ENCODE peak calls at places on chromosome 22, in four cellular contexts. One of them, this sample, is unnamed.

GRCh38 chr22:49713003-49713402 is 114.7 kb downstream of the BRD1 start:
- DNase-seq in A549: no peak
- DNase-seq in GM12878: no peak
- DNase-seq in HepG2: no peak
- DNase-seq in this sample: no peak

GRCh38 chr22:30876925-30877553 is 91.5 kb downstream of the MORC2 start:
- DNase-seq in A549: no peak
- DNase-seq in GM12878: no peak
- DNase-seq in HepG2: no peak
- DNase-seq in this sample: no peak

GRCh38 chr22:39690901-39691620 is 120.5 kb downstream of the CACNA1I start:
- DNase-seq in A549: no peak
- DNase-seq in GM12878: no peak
- DNase-seq in HepG2: no peak
- DNase-seq in this sample: peak; percentile 31

GRCh38 chr22:23192133-23192532 is 11.8 kb downstream of the BCR start:
- DNase-seq in A549: no peak
- DNase-seq in GM12878: no peak
- DNase-seq in HepG2: no peak
- DNase-seq in this sample: no peak

GRCh38 chr22:17772963-17773605 is 1.2 kb downstream of the BID start:
- DNase-seq in A549: no peak
- DNase-seq in GM12878: no peak
- DNase-seq in HepG2: no peak
- DNase-seq in this sample: no peak

GRCh38 chr22:23149743-23150238 is 4.5 kb downstream of the RAB36 start:
- DNase-seq in A549: no peak
- DNase-seq in GM12878: no peak
- DNase-seq in HepG2: no peak
- DNase-seq in this sample: no peak

GRCh38 chr22:44188986-44189630 is 8.4 kb downstream of the PARVG start:
- DNase-seq in A549: no peak
- DNase-seq in GM12878: no peak
- DNase-seq in HepG2: no peak
- DNase-seq in this sample: no peak

GRCh38 chr22:39728236-39728860 is 157.8 kb downstream of the CACNA1I start:
- DNase-seq in A549: no peak
- DNase-seq in GM12878: no peak
- DNase-seq in HepG2: no peak
- DNase-seq in this sample: no peak

GRCh38 chr22:49948116-49948515 is 12.5 kb upstream of the PIM3 start:
- DNase-seq in A549: no peak
- DNase-seq in GM12878: no peak
- DNase-seq in HepG2: no peak
- DNase-seq in this sample: no peak

GRCh38 chr22:38727530-38728451 is 22.0 kb downstream of the GTPBP1 start:
- DNase-seq in A549: no peak
- DNase-seq in GM12878: no peak
- DNase-seq in HepG2: no peak
- DNase-seq in this sample: no peak

GRCh38 chr22:22823126-22823804 is 64.4 kb upstream of the IGLL5 start:
- DNase-seq in A549: no peak
- DNase-seq in GM12878: no peak
- DNase-seq in HepG2: no peak
- DNase-seq in this sample: peak; percentile 51

GRCh38 chr22:39558254-39558727 is 12.3 kb upstream of the CACNA1I start:
- DNase-seq in A549: no peak
- DNase-seq in GM12878: no peak
- DNase-seq in HepG2: no peak
- DNase-seq in this sample: no peak

GRCh38 chr22:47129902-47130301 is 367.5 kb downstream of the TBC1D22A start:
- DNase-seq in A549: peak; percentile 35
- DNase-seq in GM12878: no peak
- DNase-seq in HepG2: no peak
- DNase-seq in this sample: peak; percentile 76

GRCh38 chr22:48453751-48454485 is 1373.8 kb downstream of the BRD1 start:
- DNase-seq in A549: no peak
- DNase-seq in GM12878: no peak
- DNase-seq in HepG2: no peak
- DNase-seq in this sample: no peak

GRCh38 chr22:21650280-21650679 is 8.2 kb downstream of the SDF2L1 start:
- DNase-seq in A549: no peak
- DNase-seq in GM12878: no peak
- DNase-seq in HepG2: no peak
- DNase-seq in this sample: no peak

GRCh38 chr22:21650823-21651520 is 8.9 kb downstream of the SDF2L1 start:
- DNase-seq in A549: no peak
- DNase-seq in GM12878: no peak
- DNase-seq in HepG2: no peak
- DNase-seq in this sample: no peak

GRCh38 chr22:21652010-21652546 is 10.0 kb downstream of the SDF2L1 start:
- DNase-seq in A549: peak; percentile 72
- DNase-seq in GM12878: peak; percentile 51
- DNase-seq in HepG2: peak; percentile 84
- DNase-seq in this sample: peak; percentile 100

GRCh38 chr22:21652547-21653545 is 10.7 kb downstream of the SDF2L1 start:
- DNase-seq in A549: no peak
- DNase-seq in GM12878: no peak
- DNase-seq in HepG2: no peak
- DNase-seq in this sample: peak; percentile 93

DNA sequence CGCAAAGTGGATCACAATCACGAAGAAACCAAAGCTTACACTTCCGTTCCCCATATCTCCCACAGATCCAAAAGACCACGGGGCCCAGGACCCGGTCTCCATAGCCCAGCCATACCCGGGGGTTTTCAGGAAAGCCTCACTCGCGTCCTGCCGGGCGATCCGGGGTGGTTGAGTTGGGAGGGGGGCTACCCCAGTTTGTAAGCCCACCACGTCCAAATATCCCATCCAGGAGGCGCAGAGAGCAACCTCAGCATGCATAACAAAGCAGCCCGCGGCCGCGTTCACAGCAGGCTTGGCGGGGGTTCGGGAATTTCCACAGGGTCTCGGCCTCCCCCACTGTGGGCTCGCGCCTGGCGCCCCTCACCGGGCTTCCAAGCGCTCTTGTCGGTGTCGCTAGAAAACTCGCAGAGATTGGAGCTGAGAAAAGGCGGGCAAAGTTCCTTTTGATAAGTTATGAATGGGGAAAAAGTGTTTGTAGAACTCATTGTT is 9.5 kb downstream of the SDF2L1 start:
- DNase-seq in A549: no peak
- DNase-seq in GM12878: no peak
- DNase-seq in HepG2: no peak
- DNase-seq in this sample: no peak
- TF ChIP-seq ESRRA in A549: no peak
- TF ChIP-seq ESRRA in GM12878: no peak
- TF ChIP-seq ESRRA in HepG2: no peak
- TF ChIP-seq ESRRA in this sample: no peak

DNA sequence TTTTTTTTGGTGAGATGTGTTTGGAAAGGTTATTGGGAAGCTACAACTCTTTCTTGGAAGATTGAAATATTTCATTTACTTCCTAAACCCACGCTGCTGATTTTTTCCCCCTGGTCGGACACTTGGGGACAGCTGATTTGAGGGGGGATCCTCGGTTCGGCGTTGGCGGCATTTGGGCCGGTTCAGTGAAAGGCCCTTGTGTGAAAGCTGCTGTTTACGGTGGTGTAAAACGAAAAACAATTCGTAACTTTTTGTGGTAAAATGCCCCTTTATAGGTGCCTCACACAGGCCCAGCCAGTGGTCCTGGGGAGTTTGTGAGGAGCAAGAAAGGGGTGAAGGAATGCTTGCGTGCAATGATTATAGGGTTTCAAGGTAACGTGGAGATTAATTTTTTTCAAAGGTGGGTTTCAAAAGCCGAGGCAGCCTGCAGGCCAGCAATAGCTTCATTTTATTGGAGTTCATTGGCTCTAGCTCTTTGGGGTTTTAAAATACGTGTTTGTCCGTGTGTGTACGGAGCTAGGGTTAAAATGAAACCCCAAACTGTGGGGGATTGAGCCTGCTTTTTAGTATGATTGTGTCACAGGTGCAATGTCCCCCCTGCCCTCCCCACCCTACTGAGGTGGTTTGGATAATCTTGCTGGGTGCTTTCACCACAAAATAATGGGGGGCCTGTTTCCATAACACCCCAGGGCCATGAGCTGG is 77.2 kb upstream of the PPARA start:
- DNase-seq in A549: no peak
- DNase-seq in GM12878: no peak
- DNase-seq in HepG2: no peak
- DNase-seq in this sample: no peak
- TF ChIP-seq CHD4 in A549: no peak
- TF ChIP-seq CHD4 in GM12878: no peak
- TF ChIP-seq CHD4 in HepG2: no peak
- TF ChIP-seq CHD4 in this sample: no peak

DNA sequence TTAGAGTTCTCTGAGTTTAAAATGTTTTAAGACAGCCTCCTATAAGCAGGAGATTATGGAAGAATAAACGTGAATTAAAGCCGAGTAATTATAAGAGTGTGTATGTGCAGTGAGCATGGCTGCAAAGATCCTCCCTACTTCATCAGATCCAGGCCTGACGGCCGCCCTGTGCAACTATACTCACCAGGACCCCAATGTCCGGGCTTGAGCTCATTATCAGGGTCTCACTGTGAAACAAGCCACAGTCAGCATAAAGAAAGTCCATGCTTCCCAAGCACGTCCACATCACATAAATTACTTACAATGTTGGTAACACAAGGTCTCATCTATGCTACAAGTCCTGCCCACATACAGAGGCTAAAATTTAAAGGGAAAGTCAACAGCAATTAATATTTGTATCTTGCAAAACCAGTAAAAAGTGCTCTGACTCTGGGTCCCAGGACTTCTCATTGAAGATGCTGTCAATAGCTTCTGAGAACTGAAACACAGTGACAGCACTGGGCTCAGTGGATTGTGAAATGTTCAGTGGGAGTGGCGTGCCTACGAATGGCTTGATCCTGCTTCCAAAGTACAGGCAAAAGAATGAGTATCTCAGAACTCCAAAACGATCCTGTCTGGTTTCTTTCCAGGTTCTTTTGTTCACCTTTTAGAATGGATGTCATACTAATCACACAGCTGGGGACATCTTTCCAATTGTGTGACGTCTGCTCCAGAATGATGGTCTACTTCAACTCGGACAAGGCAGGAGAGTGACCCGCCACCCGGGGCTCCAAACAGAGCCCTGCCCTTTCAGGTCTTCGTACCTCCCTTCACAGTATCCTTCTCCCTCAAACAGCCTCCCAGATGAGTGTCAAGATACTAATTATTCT is 72.1 kb upstream of the ARFGAP3 start:
- DNase-seq in A549: no peak
- DNase-seq in GM12878: peak; percentile 61
- DNase-seq in HepG2: peak; percentile 73
- DNase-seq in this sample: no peak
- TF ChIP-seq ESRRA in A549: no peak
- TF ChIP-seq ESRRA in GM12878: no peak
- TF ChIP-seq ESRRA in HepG2: no peak
- TF ChIP-seq ESRRA in this sample: no peak

GRCh38 chr22:32618461-32619140 is 144.0 kb downstream of the FBXO7 start:
- DNase-seq in A549: no peak
- DNase-seq in GM12878: no peak
- DNase-seq in HepG2: no peak
- DNase-seq in this sample: no peak
- TF ChIP-seq CHD4 in A549: no peak
- TF ChIP-seq CHD4 in GM12878: no peak
- TF ChIP-seq CHD4 in HepG2: no peak
- TF ChIP-seq CHD4 in this sample: no peak

DNA sequence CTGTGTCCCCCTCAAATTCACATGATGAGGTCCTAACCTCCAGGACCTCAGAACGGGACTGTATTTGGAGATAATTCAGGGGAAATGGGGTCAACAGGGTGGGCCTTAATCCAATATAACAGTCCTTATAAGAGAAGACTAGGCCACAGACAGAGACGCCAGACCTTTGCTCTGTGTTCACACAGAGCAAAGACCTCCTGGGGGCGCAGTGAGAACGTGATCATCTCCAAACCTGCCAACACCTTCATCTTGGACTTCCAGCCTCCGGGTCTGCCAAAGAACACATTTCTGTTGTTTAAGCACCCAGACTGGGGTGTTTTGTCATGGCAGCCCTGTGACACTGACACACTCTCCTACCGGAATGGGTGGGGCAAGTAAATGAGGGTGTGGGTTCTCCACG is 250.2 kb downstream of the MN1 start:
- DNase-seq in A549: no peak
- DNase-seq in GM12878: no peak
- DNase-seq in HepG2: no peak
- DNase-seq in this sample: peak; percentile 18
- TF ChIP-seq ESRRA in A549: no peak
- TF ChIP-seq ESRRA in GM12878: no peak
- TF ChIP-seq ESRRA in HepG2: no peak
- TF ChIP-seq ESRRA in this sample: no peak

GRCh38 chr22:26918236-26918635 is 260.8 kb downstream of the MIAT start:
- DNase-seq in A549: peak; percentile 19
- DNase-seq in GM12878: no peak
- DNase-seq in HepG2: no peak
- DNase-seq in this sample: no peak
- TF ChIP-seq CHD4 in A549: no peak
- TF ChIP-seq CHD4 in GM12878: no peak
- TF ChIP-seq CHD4 in HepG2: no peak
- TF ChIP-seq CHD4 in this sample: no peak

GRCh38 chr22:24486501-24486921 is 8.6 kb upstream of the UPB1 start:
- DNase-seq in A549: no peak
- DNase-seq in GM12878: no peak
- DNase-seq in HepG2: peak; percentile 44
- DNase-seq in this sample: no peak
- TF ChIP-seq ESRRA in A549: no peak
- TF ChIP-seq ESRRA in GM12878: no peak
- TF ChIP-seq ESRRA in HepG2: no peak
- TF ChIP-seq ESRRA in this sample: no peak

GRCh38 chr22:29703595-29704195 is 16.1 kb upstream of the CABP7 start:
- DNase-seq in A549: no peak
- DNase-seq in GM12878: no peak
- DNase-seq in HepG2: no peak
- DNase-seq in this sample: no peak

GRCh38 chr22:29702931-29703594 is 16.7 kb upstream of the CABP7 start:
- DNase-seq in A549: no peak
- DNase-seq in GM12878: no peak
- DNase-seq in HepG2: no peak
- DNase-seq in this sample: no peak

GRCh38 chr22:29702025-29702930 is 17.5 kb upstream of the CABP7 start:
- DNase-seq in A549: peak; percentile 29
- DNase-seq in GM12878: no peak
- DNase-seq in HepG2: no peak
- DNase-seq in this sample: no peak

GRCh38 chr22:29700206-29700948 is 19.4 kb upstream of the CABP7 start:
- DNase-seq in A549: no peak
- DNase-seq in GM12878: no peak
- DNase-seq in HepG2: no peak
- DNase-seq in this sample: no peak

GRCh38 chr22:29700949-29701927 is 18.6 kb upstream of the CABP7 start:
- DNase-seq in A549: peak; percentile 44
- DNase-seq in GM12878: no peak
- DNase-seq in HepG2: peak; percentile 37
- DNase-seq in this sample: peak; percentile 67
- TF ChIP-seq CHD4 in A549: no peak
- TF ChIP-seq CHD4 in GM12878: no peak
- TF ChIP-seq CHD4 in HepG2: no peak
- TF ChIP-seq CHD4 in this sample: no peak

GRCh38 chr22:35484651-35485372 is 55.8 kb upstream of the RASD2 start:
- DNase-seq in A549: no peak
- DNase-seq in GM12878: no peak
- DNase-seq in HepG2: no peak
- DNase-seq in this sample: no peak
- TF ChIP-seq ESRRA in A549: no peak
- TF ChIP-seq ESRRA in GM12878: no peak
- TF ChIP-seq ESRRA in HepG2: no peak
- TF ChIP-seq ESRRA in this sample: no peak

This sample was measured in K562.